ENCODE peak calls at places on chromosome 7, in nine cellular contexts. L, B, H, K, Q, F, G, I and T are unnamed samples.

GRCh38 chr7:151806204-151806603 is 70.7 kb downstream of the PRKAG2 start:
- DNase-seq in L (no peak), F (no peak), G (no peak), H (no peak), B (no peak), K (peak; percentile 66), I (no peak), Q (no peak), T (no peak)

GRCh38 chr7:99106869-99107268 is 37.0 kb downstream of the SMURF1 start:
- DNase-seq in L (peak; percentile 22), F (no peak), I (no peak), B (no peak), Q (no peak), G (no peak), H (no peak), K (no peak), T (no peak)

GRCh38 chr7:41333506-41333905 is 369.4 kb downstream of the INHBA start:
- DNase-seq in K (peak; percentile 75), Q (no peak), F (no peak), B (no peak), G (no peak), I (no peak), L (no peak), H (peak; percentile 44), T (no peak)

GRCh38 chr7:97117372-97118188 is at the start of gene SDHAF3:
- DNase-seq in H (peak; percentile 99), L (peak; percentile 100), K (peak; percentile 93), B (peak; percentile 93), I (peak; percentile 90), G (peak; percentile 100), Q (peak; percentile 91), F (peak; percentile 98), T (peak; percentile 96)

GRCh38 chr7:43594020-43594419 is 11.1 kb downstream of the STK17A start:
- DNase-seq in Q (no peak), B (no peak), H (no peak), L (no peak), G (no peak), F (no peak), I (no peak), K (no peak), T (no peak)

GRCh38 chr7:137025469-137026175 is 157.2 kb downstream of the CHRM2 start:
- DNase-seq in K (peak; percentile 50), Q (no peak), F (no peak), G (no peak), L (no peak), I (no peak), H (peak; percentile 58), B (no peak), T (no peak)

GRCh38 chr7:34061175-34061574 is 155.8 kb downstream of the BMPER start:
- DNase-seq in L (no peak), H (peak; percentile 81), K (no peak), F (no peak), I (no peak), Q (no peak), G (no peak), B (no peak), T (no peak)

GRCh38 chr7:48087349-48087748 is 1.7 kb upstream of the UPP1 start:
- DNase-seq in G (peak; percentile 24), H (peak; percentile 77), F (no peak), B (no peak), L (no peak), K (no peak), Q (no peak), I (no peak), T (no peak)

GRCh38 chr7:69365588-69366241 is 232.6 kb upstream of the AUTS2 start:
- DNase-seq in B (no peak), K (no peak), G (no peak), Q (no peak), H (no peak), F (no peak), I (no peak), L (peak; percentile 23), T (no peak)

GRCh38 chr7:1531263-1531978 is 919 bp downstream of the MAFK start:
- DNase-seq in B (no peak), G (no peak), K (no peak), F (peak; percentile 48), I (no peak), L (peak; percentile 69), Q (no peak), H (peak; percentile 46), T (no peak)

GRCh38 chr7:35571596-35572240 is 123.2 kb downstream of the HERPUD2 start:
- DNase-seq in F (no peak), G (no peak), B (no peak), L (no peak), I (no peak), K (no peak), Q (no peak), H (no peak), T (no peak)

GRCh38 chr7:69232445-69233376 is 365.6 kb upstream of the AUTS2 start:
- DNase-seq in G (peak; percentile 94), K (no peak), I (no peak), H (no peak), F (no peak), Q (no peak), B (no peak), L (no peak), T (no peak)

GRCh38 chr7:98930921-98931320 is 52.6 kb downstream of the TRRAP start:
- DNase-seq in K (no peak), H (no peak), F (no peak), L (no peak), B (no peak), I (no peak), G (no peak), Q (peak; percentile 45), T (no peak)

GRCh38 chr7:2014391-2015241 is 218.1 kb downstream of the MAD1L1 start:
- DNase-seq in B (no peak), I (no peak), F (peak; percentile 13), Q (no peak), K (no peak), H (no peak), G (no peak), L (no peak), T (no peak)

GRCh38 chr7:31767686-31768358 is 80.8 kb downstream of the PPP1R17 start:
- DNase-seq in K (no peak), Q (no peak), H (no peak), I (no peak), G (peak; percentile 90), F (no peak), L (no peak), B (no peak), T (no peak)

GRCh38 chr7:6235029-6235627 is 37.3 kb downstream of the CYTH3 start:
- DNase-seq in B (no peak), G (no peak), Q (no peak), H (no peak), F (no peak), I (no peak), L (no peak), K (no peak), T (no peak)

GRCh38 chr7:50783801-50784507 is 1.3 kb upstream of the GRB10 start:
- DNase-seq in B (no peak), H (no peak), I (no peak), Q (no peak), K (peak; percentile 49), G (no peak), F (no peak), L (no peak), T (no peak)

GRCh38 chr7:157977717-157978470 is 609.7 kb downstream of the PTPRN2 start:
- DNase-seq in H (no peak), G (no peak), K (no peak), B (no peak), I (no peak), Q (no peak), F (no peak), L (no peak), T (no peak)

GRCh38 chr7:16982640-16983103 is 100.9 kb upstream of the AGR3 start:
- DNase-seq in Q (no peak), F (no peak), B (peak; percentile 52), H (peak; percentile 78), L (peak; percentile 75), I (no peak), G (peak; percentile 58), K (peak; percentile 28), T (peak; percentile 35)

GRCh38 chr7:117673839-117674238 is 194.0 kb downstream of the CFTR start:
- DNase-seq in Q (peak; percentile 31), H (peak; percentile 73), F (no peak), G (no peak), B (no peak), I (no peak), K (peak; percentile 42), L (peak; percentile 88), T (peak; percentile 24)

GRCh38 chr7:84549409-84549808 is 354.8 kb upstream of the SEMA3A start:
- DNase-seq in B (no peak), L (no peak), F (no peak), K (no peak), G (no peak), I (no peak), Q (no peak), H (no peak), T (no peak)

GRCh38 chr7:102467581-102468415 is 3.0 kb downstream of the LRWD1 start:
- DNase-seq in B (no peak), L (no peak), F (peak; percentile 13), Q (peak; percentile 23), K (no peak), H (no peak), G (no peak), I (no peak), T (no peak)

GRCh38 chr7:25894002-25894901 is 257.7 kb upstream of the NFE2L3 start:
- DNase-seq in G (peak; percentile 75), L (peak; percentile 92), I (no peak), Q (peak; percentile 41), H (no peak), B (peak; percentile 73), F (peak; percentile 18), K (no peak), T (peak; percentile 61)